ENCODE peak calls at places on chromosomes 7 and 10, in seven cellular contexts. E is left ventricle myocardium superior; M is activated T-helper 17 cell treated with anti-CD3 and anti-CD28 coated beads, Interleukin-2, amount 50 U/mL, for 72 hours; L is gastroesophageal sphincter; H is left lung; X is pancreas; U is A549. Y is an unnamed sample.

GRCh38 chr7:105743351-105743812 is 133.0 kb downstream of the ATXN7L1 start:
- ATAC-seq in E (no peak), M (peak), L (peak), H (no peak), X (peak), U (no peak), Y (no peak)

GRCh38 chr7:4713183-4713784 is 31.2 kb downstream of the FOXK1 start:
- ATAC-seq in E (no peak), M (peak), L (no peak), H (peak), X (peak), U (no peak), Y (no peak)

GRCh38 chr7:141752634-141753033 is 11.3 kb upstream of the TAS2R3 start:
- ATAC-seq in E (no peak), M (no peak), L (no peak), H (no peak), X (no peak), U (no peak), Y (no peak)

GRCh38 chr10:70255329-70256299 is 22.4 kb upstream of the PPA1 start:
- ATAC-seq in E (peak), M (peak), L (no peak), H (peak), X (peak), U (no peak), Y (peak)

GRCh38 chr10:29840516-29841276 is 205.9 kb upstream of the SVIL start:
- ATAC-seq in E (peak), M (no peak), L (no peak), H (peak), X (peak), U (no peak), Y (no peak)

GRCh38 chr10:69458426-69459100 is 7.3 kb downstream of the TSPAN15 start:
- ATAC-seq in E (no peak), M (no peak), L (no peak), H (peak), X (peak), U (peak), Y (no peak)

GRCh38 chr7:50270531-50271018 is 33.9 kb upstream of the IKZF1 start:
- ATAC-seq in E (no peak), M (no peak), L (no peak), H (no peak), X (no peak), U (no peak), Y (no peak)

GRCh38 chr7:33982425-33982786 is 77.1 kb downstream of the BMPER start:
- ATAC-seq in E (no peak), M (no peak), L (no peak), H (peak), X (peak), U (no peak), Y (no peak)

GRCh38 chr7:41130596-41131236 is 572.2 kb downstream of the INHBA start:
- ATAC-seq in E (no peak), M (no peak), L (peak), H (no peak), X (no peak), U (no peak), Y (no peak)

GRCh38 chr7:106098889-106099288 is 13.2 kb downstream of the SYPL1 start:
- ATAC-seq in E (no peak), M (no peak), L (no peak), H (no peak), X (no peak), U (no peak), Y (no peak)

GRCh38 chr7:139669106-139670061 is 108.4 kb downstream of the HIPK2 start:
- ATAC-seq in E (no peak), M (peak), L (no peak), H (no peak), X (no peak), U (no peak), Y (no peak)

GRCh38 chr10:101536800-101537199 is 51.3 kb downstream of the POLL start:
- ATAC-seq in E (no peak), M (no peak), L (no peak), H (peak), X (no peak), U (peak), Y (no peak)

GRCh38 chr7:96118449-96119001 is 203.4 kb downstream of the SLC25A13 start:
- ATAC-seq in E (no peak), M (no peak), L (no peak), H (no peak), X (no peak), U (no peak), Y (no peak)

GRCh38 chr7:39811161-39811614 is 138.9 kb upstream of the CDK13 start:
- ATAC-seq in E (no peak), M (no peak), L (no peak), H (no peak), X (no peak), U (peak), Y (peak)

GRCh38 chr10:103490986-103491314 is 2.6 kb upstream of the NEURL1 start:
- ATAC-seq in E (no peak), M (peak), L (no peak), H (no peak), X (no peak), U (peak), Y (no peak)

GRCh38 chr7:148911626-148912025 is 27.5 kb upstream of the EZH2 start:
- ATAC-seq in E (no peak), M (no peak), L (no peak), H (no peak), X (no peak), U (no peak), Y (peak)

GRCh38 chr7:36894190-36894589 is 169.9 kb upstream of the AOAH start:
- ATAC-seq in E (no peak), M (peak), L (no peak), H (peak), X (no peak), U (no peak), Y (no peak)

GRCh38 chr7:48321319-48322010 is 150.2 kb downstream of the ABCA13 start:
- ATAC-seq in E (no peak), M (no peak), L (no peak), H (no peak), X (no peak), U (no peak), Y (no peak)

GRCh38 chr10:59465089-59465488 is 102.7 kb upstream of the FAM13C start:
- ATAC-seq in E (no peak), M (no peak), L (no peak), H (no peak), X (no peak), U (no peak), Y (no peak)

GRCh38 chr10:88318803-88319202 is 264.3 kb downstream of the RNLS start:
- ATAC-seq in E (no peak), M (no peak), L (no peak), H (no peak), X (no peak), U (peak), Y (no peak)

GRCh38 chr10:45625879-45626278 is 46.7 kb downstream of the ZFAND4 start:
- ATAC-seq in E (peak), M (no peak), L (no peak), H (no peak), X (peak), U (no peak), Y (no peak)

GRCh38 chr7:73482746-73483145 is 39.3 kb downstream of the BAZ1B start:
- ATAC-seq in E (no peak), M (no peak), L (no peak), H (no peak), X (no peak), U (no peak), Y (no peak)

GRCh38 chr10:62742447-62743105 is 61.9 kb upstream of the ADO start:
- ATAC-seq in E (no peak), M (no peak), L (peak), H (peak), X (peak), U (no peak), Y (no peak)

GRCh38 chr7:152383341-152384234 is 52.2 kb downstream of the KMT2C start:
- ATAC-seq in E (no peak), M (peak), L (no peak), H (peak), X (peak), U (peak), Y (peak)

GRCh38 chr10:103181244-103181643 is 11.8 kb downstream of the NT5C2 start:
- ATAC-seq in E (peak), M (no peak), L (no peak), H (peak), X (peak), U (peak), Y (no peak)

GRCh38 chr10:4332764-4333473 is 493.1 kb upstream of the AKR1E2 start:
- ATAC-seq in E (no peak), M (no peak), L (no peak), H (no peak), X (no peak), U (no peak), Y (no peak)

GRCh38 chr7:47518827-47519226 is 63.1 kb downstream of the TNS3 start:
- ATAC-seq in E (no peak), M (no peak), L (no peak), H (peak), X (peak), U (peak), Y (no peak)